ENCODE peak calls at places on chromosome X, in four cellular contexts. C is H4, Y is nephron progenitor cell, W is endothelial cell. D is an unnamed sample.

GRCh38 chrX:9166566-9166909 is 132.6 kb upstream of the FAM9B start:
- DNase-seq in W (no peak), C (no peak), Y (no peak), D (no peak)

GRCh38 chrX:24395775-24396174 is 35.3 kb downstream of the SUPT20HL1 start:
- DNase-seq in Y (peak), C (peak), W (peak), D (peak)

GRCh38 chrX:103431316-103431715 is 55.0 kb downstream of the BEX3 start:
- DNase-seq in Y (no peak), C (peak), W (no peak), D (no peak)

GRCh38 chrX:130082244-130083106 is 27.8 kb downstream of the ELF4 start:
- DNase-seq in Y (no peak), C (no peak), W (no peak), D (no peak)

GRCh38 chrX:53284684-53285447 is 3.5 kb upstream of the IQSEC2 start:
- DNase-seq in W (peak), C (peak), Y (peak), D (peak)

GRCh38 chrX:103362504-103362903 is 6.2 kb downstream of the TCEAL9 start:
- DNase-seq in Y (no peak), W (no peak), C (no peak), D (no peak)

GRCh38 chrX:78595901-78596502 is 63.1 kb downstream of the RTL3 start:
- DNase-seq in Y (peak), W (peak), C (no peak), D (no peak)

GRCh38 chrX:110082156-110082555 is 79.2 kb downstream of the TMEM164 start:
- DNase-seq in W (no peak), C (peak), Y (no peak), D (no peak)

GRCh38 chrX:16869393-16870094 is 618 bp downstream of the RBBP7 start:
- DNase-seq in W (peak), C (no peak), Y (peak), D (peak)